ENCODE peak calls at places on chromosomes 6 and 20, in four cellular contexts. One of them, this sample, is unnamed.

GRCh38 chr6:146914563-146915483 is 289.4 kb upstream of the STXBP5 start:
- DNase-seq in GM23338: no peak
- DNase-seq in left lung: peak
- DNase-seq in foreskin fibroblast: peak
- DNase-seq in this sample: peak

GRCh38 chr20:11469795-11470495 is 447.7 kb upstream of the BTBD3 start:
- DNase-seq in left lung: no peak
- DNase-seq in GM23338: no peak
- DNase-seq in foreskin fibroblast: no peak
- DNase-seq in this sample: no peak

GRCh38 chr6:26420607-26421235 is 18.6 kb downstream of the BTN3A1 start:
- DNase-seq in left lung: no peak
- DNase-seq in GM23338: peak
- DNase-seq in foreskin fibroblast: peak
- DNase-seq in this sample: no peak

GRCh38 chr6:167577891-167578361 is 248.8 kb upstream of the AFDN start:
- DNase-seq in GM23338: no peak
- DNase-seq in foreskin fibroblast: no peak
- DNase-seq in left lung: no peak
- DNase-seq in this sample: no peak

GRCh38 chr6:125811259-125811658 is 20.5 kb downstream of the NCOA7 start:
- DNase-seq in GM23338: no peak
- DNase-seq in left lung: no peak
- DNase-seq in foreskin fibroblast: no peak
- DNase-seq in this sample: no peak

GRCh38 chr20:50270569-50270968 is 79.9 kb downstream of the CEBPB start:
- DNase-seq in GM23338: no peak
- DNase-seq in left lung: peak
- DNase-seq in foreskin fibroblast: no peak
- DNase-seq in this sample: no peak

GRCh38 chr6:103798166-103798565 is 1061.6 kb downstream of the HACE1 start:
- DNase-seq in foreskin fibroblast: no peak
- DNase-seq in GM23338: no peak
- DNase-seq in left lung: no peak
- DNase-seq in this sample: no peak

GRCh38 chr6:7176208-7176607 is 68.4 kb downstream of the RREB1 start:
- DNase-seq in left lung: no peak
- DNase-seq in foreskin fibroblast: no peak
- DNase-seq in GM23338: peak
- DNase-seq in this sample: no peak

GRCh38 chr6:47476794-47477496 is 644 bp upstream of the CD2AP start:
- DNase-seq in left lung: no peak
- DNase-seq in GM23338: no peak
- DNase-seq in foreskin fibroblast: no peak
- DNase-seq in this sample: no peak

GRCh38 chr6:146489489-146489888 is 54.1 kb upstream of the RAB32 start:
- DNase-seq in left lung: no peak
- DNase-seq in foreskin fibroblast: no peak
- DNase-seq in GM23338: no peak
- DNase-seq in this sample: no peak

GRCh38 chr6:162907876-162908481 is 180.2 kb downstream of the PACRG start:
- DNase-seq in GM23338: peak
- DNase-seq in foreskin fibroblast: peak
- DNase-seq in left lung: no peak
- DNase-seq in this sample: peak

DNA sequence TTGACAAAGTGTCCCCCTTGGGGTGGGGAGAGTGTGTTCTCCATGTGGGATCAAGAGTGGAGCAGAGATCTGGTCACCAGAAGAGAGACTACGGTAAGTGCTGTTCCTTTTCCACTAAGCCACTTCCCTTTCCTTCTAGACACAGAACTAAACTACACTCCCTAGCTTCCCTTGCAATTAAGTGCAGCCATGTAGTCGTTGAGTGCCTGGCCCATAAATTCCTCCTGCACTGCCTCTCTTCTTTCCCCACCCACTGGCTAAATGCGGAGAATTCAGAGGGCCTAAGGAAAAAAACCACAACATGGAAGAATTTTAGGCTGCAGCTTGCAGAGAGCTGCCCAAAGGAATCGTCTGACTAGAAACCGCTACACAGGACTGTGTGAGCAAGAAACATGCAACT is 1.5 kb downstream of the WDR27 start:
- DNase-seq in GM23338: peak
- DNase-seq in left lung: no peak
- DNase-seq in foreskin fibroblast: peak
- DNase-seq in this sample: no peak
- H3K4me3 ChIP-seq in GM23338: peak
- H3K4me3 ChIP-seq in left lung: no peak
- H3K4me3 ChIP-seq in foreskin fibroblast: peak
- H3K4me3 ChIP-seq in this sample: peak

GRCh38 chr6:107416179-107416578 is 43.2 kb downstream of the PDSS2 start:
- DNase-seq in foreskin fibroblast: no peak
- DNase-seq in GM23338: no peak
- DNase-seq in left lung: no peak
- DNase-seq in this sample: no peak

GRCh38 chr6:107421696-107422256 is 37.6 kb downstream of the PDSS2 start:
- DNase-seq in left lung: no peak
- DNase-seq in GM23338: no peak
- DNase-seq in foreskin fibroblast: no peak
- DNase-seq in this sample: no peak

GRCh38 chr6:107414246-107414645 is 45.1 kb downstream of the PDSS2 start:
- DNase-seq in GM23338: no peak
- DNase-seq in left lung: no peak
- DNase-seq in foreskin fibroblast: peak
- DNase-seq in this sample: no peak

GRCh38 chr6:107419747-107420146 is 39.6 kb downstream of the PDSS2 start:
- DNase-seq in GM23338: no peak
- DNase-seq in foreskin fibroblast: no peak
- DNase-seq in left lung: no peak
- DNase-seq in this sample: no peak

DNA sequence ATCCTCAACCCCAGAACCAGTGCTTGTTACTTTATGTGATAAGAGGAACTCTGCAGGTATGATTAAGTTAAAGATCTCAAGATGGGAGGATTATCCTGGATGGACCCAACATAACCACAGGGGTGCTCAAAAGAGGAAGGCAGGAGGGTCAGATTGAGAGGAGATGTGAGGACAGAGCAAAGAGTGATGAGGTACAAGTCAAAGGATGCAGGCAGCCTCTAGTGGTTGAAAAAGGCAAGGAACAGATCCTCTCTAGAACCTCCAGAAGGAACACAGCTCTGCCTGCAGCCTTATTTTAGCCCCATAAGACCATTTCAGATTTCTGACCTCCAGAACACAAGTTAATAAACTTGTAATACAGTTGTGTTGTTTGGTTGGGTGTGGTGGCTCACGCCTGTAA is 41.2 kb downstream of the PDSS2 start:
- DNase-seq in left lung: no peak
- DNase-seq in foreskin fibroblast: peak
- DNase-seq in GM23338: peak
- DNase-seq in this sample: no peak
- TF ChIP-seq CTCF in left lung: no peak
- TF ChIP-seq CTCF in foreskin fibroblast: peak
- TF ChIP-seq CTCF in GM23338: peak
- TF ChIP-seq CTCF in this sample: peak

GRCh38 chr6:112235956-112236355 is 18.4 kb downstream of the LAMA4 start:
- DNase-seq in foreskin fibroblast: peak
- DNase-seq in GM23338: no peak
- DNase-seq in left lung: no peak
- DNase-seq in this sample: no peak

GRCh38 chr6:112234596-112234995 is 19.8 kb downstream of the LAMA4 start:
- DNase-seq in GM23338: no peak
- DNase-seq in left lung: no peak
- DNase-seq in foreskin fibroblast: peak
- DNase-seq in this sample: no peak

GRCh38 chr6:112233864-112234263 is 20.5 kb downstream of the LAMA4 start:
- DNase-seq in left lung: no peak
- DNase-seq in GM23338: no peak
- DNase-seq in foreskin fibroblast: peak
- DNase-seq in this sample: peak

GRCh38 chr6:112231609-112232060 is 22.7 kb downstream of the LAMA4 start:
- DNase-seq in foreskin fibroblast: peak
- DNase-seq in GM23338: no peak
- DNase-seq in left lung: no peak
- DNase-seq in this sample: peak

DNA sequence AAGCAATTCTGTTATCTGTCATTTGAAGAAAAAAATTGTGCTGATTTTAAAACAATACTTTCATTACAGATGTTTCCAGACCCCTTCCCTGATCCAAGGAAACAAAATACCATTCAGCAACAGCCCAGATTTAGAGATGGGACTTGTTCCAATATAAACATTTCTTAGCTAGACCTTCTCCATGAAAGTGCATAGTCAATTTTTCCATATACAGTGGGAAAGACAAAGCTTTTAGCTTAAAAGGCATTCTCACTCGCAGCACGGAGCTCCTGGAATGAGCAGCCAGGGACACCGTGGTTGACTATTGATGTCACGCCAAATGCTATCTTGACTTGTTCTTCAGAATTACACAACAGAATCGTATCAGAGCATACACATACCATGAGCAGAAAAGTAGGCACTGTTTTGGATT is 21.5 kb downstream of the LAMA4 start:
- DNase-seq in foreskin fibroblast: peak
- DNase-seq in GM23338: no peak
- DNase-seq in left lung: no peak
- DNase-seq in this sample: peak
- H3K4me3 ChIP-seq in foreskin fibroblast: no peak
- H3K4me3 ChIP-seq in GM23338: no peak
- H3K4me3 ChIP-seq in left lung: no peak
- H3K4me3 ChIP-seq in this sample: no peak

GRCh38 chr20:2421247-2421646 is 40.5 kb downstream of the TGM6 start:
- DNase-seq in left lung: no peak
- DNase-seq in GM23338: no peak
- DNase-seq in foreskin fibroblast: peak
- DNase-seq in this sample: no peak
- TF ChIP-seq CTCF in left lung: no peak
- TF ChIP-seq CTCF in GM23338: peak
- TF ChIP-seq CTCF in foreskin fibroblast: peak
- TF ChIP-seq CTCF in this sample: no peak

DNA sequence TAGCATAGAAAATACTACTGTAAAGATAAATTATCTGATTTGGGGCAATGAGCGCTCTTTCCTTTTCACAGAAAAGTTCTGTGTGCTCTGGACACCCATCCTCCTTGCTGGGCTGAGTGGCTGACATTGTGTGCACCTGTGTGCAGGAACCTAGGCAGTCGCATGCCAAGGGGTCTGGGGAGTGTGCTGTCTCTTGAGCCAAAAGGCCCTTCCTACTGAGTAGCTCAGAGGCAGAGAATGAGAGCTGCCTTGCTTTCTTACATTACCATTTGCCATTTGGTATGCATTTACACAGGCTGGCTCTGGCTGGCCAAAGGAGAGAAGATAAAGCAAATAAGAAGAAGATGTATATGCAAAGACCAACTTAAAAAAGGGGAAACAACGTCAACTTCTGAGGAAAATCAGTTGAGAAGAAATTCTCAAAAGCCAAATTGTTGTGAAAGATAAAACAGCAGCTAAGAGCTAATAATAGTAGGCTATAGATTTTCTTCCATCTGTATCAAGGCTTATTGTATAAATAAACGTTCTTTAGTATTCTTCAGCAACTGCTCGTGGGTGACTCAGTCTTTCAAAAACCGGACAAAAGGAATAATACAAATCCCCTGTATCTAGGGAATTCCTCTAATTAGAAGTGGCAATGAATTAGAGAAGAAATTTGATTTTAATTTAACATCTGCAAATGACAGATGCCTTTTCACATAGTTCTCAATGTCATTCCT is 121.9 kb downstream of the INSM1 start:
- DNase-seq in left lung: no peak
- DNase-seq in foreskin fibroblast: peak
- DNase-seq in GM23338: peak
- DNase-seq in this sample: no peak
- H3K4me3 ChIP-seq in left lung: no peak
- H3K4me3 ChIP-seq in foreskin fibroblast: no peak
- H3K4me3 ChIP-seq in GM23338: no peak
- H3K4me3 ChIP-seq in this sample: no peak

DNA sequence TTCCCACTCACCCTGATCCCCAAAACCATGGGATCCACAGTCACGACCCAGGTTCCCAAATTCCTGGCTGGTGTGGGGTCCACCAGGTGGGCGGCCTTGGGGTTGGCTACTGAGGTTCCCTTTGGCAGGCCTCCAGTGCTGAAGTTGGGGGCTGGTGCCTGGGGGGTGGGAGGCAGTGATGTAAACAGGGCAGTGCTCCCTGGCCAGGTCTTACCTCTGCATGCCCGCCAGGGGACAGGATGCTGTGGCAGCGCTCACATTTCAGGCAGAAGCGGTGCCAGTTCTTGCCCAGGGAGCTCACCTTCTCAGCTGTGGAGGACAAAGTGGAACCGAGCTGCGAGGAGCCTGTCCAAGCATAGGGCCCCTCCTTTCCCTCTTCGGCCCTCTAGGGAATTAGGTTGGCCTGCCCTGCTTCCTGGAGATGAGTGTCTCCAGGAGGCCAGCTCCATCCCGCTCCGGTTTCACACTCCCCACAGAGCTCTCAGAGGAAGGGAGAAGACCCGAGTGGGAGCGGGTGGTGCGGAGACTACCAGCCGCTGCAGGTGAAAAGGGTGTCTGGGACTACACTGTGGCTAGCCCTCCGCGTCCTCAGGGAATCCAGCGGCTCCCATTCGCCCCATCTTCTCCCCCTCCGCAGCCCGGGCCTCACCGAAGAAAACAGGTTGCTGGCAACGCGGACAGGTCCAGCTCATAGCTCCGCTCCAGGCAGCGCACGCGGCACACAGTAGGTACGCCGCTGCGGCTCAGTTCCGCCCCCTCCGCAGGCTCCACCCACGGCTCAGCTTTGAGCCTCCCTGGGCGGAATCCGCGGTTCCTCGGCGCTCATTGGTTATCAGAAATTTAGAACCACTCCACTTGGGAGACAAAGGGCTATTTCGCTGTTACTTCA is at the start of gene CRIP3:
- DNase-seq in left lung: peak
- DNase-seq in foreskin fibroblast: peak
- DNase-seq in GM23338: peak
- DNase-seq in this sample: no peak
- TF ChIP-seq CTCF in left lung: no peak
- TF ChIP-seq CTCF in foreskin fibroblast: no peak
- TF ChIP-seq CTCF in GM23338: peak
- TF ChIP-seq CTCF in this sample: peak

GRCh38 chr6:134177753-134178229 is 125.4 kb upstream of the SLC2A12 start:
- DNase-seq in GM23338: no peak
- DNase-seq in left lung: no peak
- DNase-seq in foreskin fibroblast: peak
- DNase-seq in this sample: no peak
- H3K4me3 ChIP-seq in GM23338: peak
- H3K4me3 ChIP-seq in left lung: peak
- H3K4me3 ChIP-seq in foreskin fibroblast: peak
- H3K4me3 ChIP-seq in this sample: peak

DNA sequence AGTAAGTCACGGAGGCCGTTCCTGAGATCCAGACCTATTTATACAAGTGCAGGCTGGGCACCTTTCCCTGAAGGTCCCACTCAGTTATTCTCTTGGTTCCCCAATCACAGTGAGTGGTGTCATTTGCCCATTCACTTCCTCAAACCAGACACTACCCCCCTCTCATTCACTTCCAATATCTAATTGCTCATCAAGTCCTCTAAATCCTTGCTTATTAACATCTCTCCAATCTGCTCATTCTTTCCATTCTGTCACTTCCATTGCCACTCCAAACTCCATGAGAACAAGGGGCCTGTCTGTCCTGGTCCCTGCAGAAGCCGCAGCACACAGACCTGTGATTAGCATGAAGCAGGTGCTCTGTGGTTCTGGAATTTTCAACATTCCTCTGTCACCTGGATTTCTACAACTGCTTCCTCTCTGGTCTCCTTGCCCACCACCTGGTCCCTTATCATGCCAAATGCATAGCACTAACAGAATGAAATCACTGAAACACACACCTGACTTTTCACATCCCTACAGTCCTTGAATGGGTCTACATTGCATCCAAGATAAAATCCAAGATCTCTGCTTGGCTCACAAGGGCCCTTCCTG is 55.8 kb downstream of the ATXN1 start:
- DNase-seq in foreskin fibroblast: no peak
- DNase-seq in left lung: no peak
- DNase-seq in GM23338: peak
- DNase-seq in this sample: no peak
- TF ChIP-seq CTCF in foreskin fibroblast: no peak
- TF ChIP-seq CTCF in left lung: no peak
- TF ChIP-seq CTCF in GM23338: no peak
- TF ChIP-seq CTCF in this sample: no peak

This sample was measured in HFF-Myc.